ENCODE peak calls at places on chromosomes 2 and 18, in ten cellular contexts. K, F, P, S, B, G, I, R, N and V are unnamed samples.

GRCh38 chr2:200662727-200663126 is 76.9 kb downstream of the AOX1 start:
- DNase-seq in K (no peak), F (no peak), P (peak), S (no peak), B (no peak), G (peak), I (no peak), R (no peak), N (no peak), V (no peak)

GRCh38 chr2:101999122-101999789 is 7.5 kb downstream of the IL1R2 start:
- DNase-seq in K (no peak), F (no peak), P (no peak), S (no peak), B (no peak), G (peak), I (peak), R (peak), N (no peak), V (no peak)

GRCh38 chr18:29225351-29225750 is 1048.4 kb upstream of the CDH2 start:
- DNase-seq in K (no peak), F (no peak), P (no peak), S (no peak), B (no peak), G (no peak), I (no peak), R (no peak), N (no peak), V (no peak)

GRCh38 chr2:101145406-101145805 is 5.8 kb downstream of the TBC1D8 start:
- DNase-seq in K (no peak), F (no peak), P (no peak), S (no peak), B (no peak), G (peak), I (no peak), R (no peak), N (no peak), V (no peak)

GRCh38 chr2:190342601-190343000 is 788 bp upstream of the INPP1 start:
- DNase-seq in K (no peak), F (no peak), P (no peak), S (no peak), B (no peak), G (no peak), I (no peak), R (no peak), N (no peak), V (no peak)

GRCh38 chr2:182824759-182825143 is 41.7 kb downstream of the FRZB start:
- DNase-seq in K (no peak), F (no peak), P (no peak), S (no peak), B (no peak), G (no peak), I (no peak), R (no peak), N (no peak), V (no peak)

GRCh38 chr2:221370942-221371221 is 201.2 kb downstream of the EPHA4 start:
- DNase-seq in K (no peak), F (no peak), P (no peak), S (no peak), B (no peak), G (no peak), I (no peak), R (no peak), N (no peak), V (no peak)

GRCh38 chr2:71609029-71609428 is 155.7 kb downstream of the DYSF start:
- DNase-seq in K (no peak), F (peak), P (peak), S (no peak), B (peak), G (no peak), I (no peak), R (no peak), N (peak), V (no peak)

GRCh38 chr2:109318949-109319342 is 189.9 kb downstream of the SH3RF3 start:
- DNase-seq in K (no peak), F (no peak), P (no peak), S (no peak), B (no peak), G (no peak), I (no peak), R (no peak), N (no peak), V (no peak)

DNA sequence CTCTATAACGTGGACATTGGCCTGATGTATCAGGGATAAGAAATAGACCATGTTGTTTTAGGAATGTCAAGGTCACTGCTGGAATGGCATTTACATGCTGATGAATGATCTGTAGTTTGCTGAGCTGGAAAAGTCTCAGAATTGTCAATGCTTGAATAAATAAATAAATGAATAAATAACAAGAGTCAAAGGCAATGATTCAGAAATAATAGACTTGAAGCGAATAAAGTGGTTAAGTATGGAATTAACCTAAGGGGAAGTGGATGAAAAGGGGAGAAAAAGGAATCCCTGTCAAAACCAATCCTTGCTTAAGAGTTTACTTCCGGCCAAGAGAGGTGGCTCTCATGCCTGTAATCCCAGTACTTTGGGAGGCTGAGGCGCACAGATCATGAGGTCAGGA is 1620.0 kb downstream of the SUCLG1 start:
- DNase-seq in K (no peak), F (no peak), P (no peak), S (no peak), B (no peak), G (no peak), I (no peak), R (no peak), N (no peak), V (no peak)
- H3K27ac ChIP-seq in K (no peak), F (no peak), P (no peak), S (no peak), B (no peak), G (no peak), I (no peak), R (no peak), N (no peak), V (no peak)

GRCh38 chr18:3669376-3669775 is 219.4 kb downstream of the TGIF1 start:
- DNase-seq in K (no peak), F (no peak), P (no peak), S (no peak), B (no peak), G (no peak), I (no peak), R (no peak), N (no peak), V (no peak)
- H3K27ac ChIP-seq in K (no peak), F (no peak), P (no peak), S (no peak), B (no peak), G (no peak), I (no peak), R (no peak), N (no peak), V (no peak)

GRCh38 chr18:34590503-34590902 is 119.6 kb upstream of the DTNA start:
- DNase-seq in K (no peak), F (no peak), P (no peak), S (no peak), B (no peak), G (no peak), I (no peak), R (no peak), N (no peak), V (no peak)

GRCh38 chr18:34595673-34596072 is 114.4 kb upstream of the DTNA start:
- DNase-seq in K (no peak), F (peak), P (no peak), S (no peak), B (no peak), G (no peak), I (peak), R (no peak), N (no peak), V (no peak)

GRCh38 chr18:34592961-34593382 is 117.1 kb upstream of the DTNA start:
- DNase-seq in K (peak), F (peak), P (no peak), S (peak), B (peak), G (no peak), I (peak), R (peak), N (no peak), V (no peak)

GRCh38 chr18:34594243-34594642 is 115.9 kb upstream of the DTNA start:
- DNase-seq in K (no peak), F (no peak), P (no peak), S (no peak), B (no peak), G (no peak), I (no peak), R (no peak), N (no peak), V (no peak)

GRCh38 chr18:34591920-34592444 is 118.1 kb upstream of the DTNA start:
- DNase-seq in K (no peak), F (peak), P (no peak), S (no peak), B (no peak), G (no peak), I (no peak), R (no peak), N (no peak), V (no peak)
- H3K27ac ChIP-seq in K (no peak), F (peak), P (no peak), S (peak), B (peak), G (no peak), I (no peak), R (peak), N (no peak), V (no peak)

GRCh38 chr2:64123740-64124139 is 20.5 kb downstream of the PELI1 start:
- DNase-seq in K (no peak), F (no peak), P (no peak), S (no peak), B (no peak), G (no peak), I (no peak), R (no peak), N (no peak), V (no peak)

GRCh38 chr2:64124571-64124970 is 19.6 kb downstream of the PELI1 start:
- DNase-seq in K (no peak), F (no peak), P (no peak), S (no peak), B (no peak), G (no peak), I (no peak), R (no peak), N (no peak), V (no peak)

GRCh38 chr2:64127119-64127518 is 17.1 kb downstream of the PELI1 start:
- DNase-seq in K (no peak), F (no peak), P (no peak), S (no peak), B (no peak), G (no peak), I (no peak), R (no peak), N (no peak), V (no peak)

GRCh38 chr2:64122358-64122757 is 21.9 kb downstream of the PELI1 start:
- DNase-seq in K (no peak), F (no peak), P (no peak), S (no peak), B (no peak), G (no peak), I (peak), R (no peak), N (no peak), V (no peak)

DNA sequence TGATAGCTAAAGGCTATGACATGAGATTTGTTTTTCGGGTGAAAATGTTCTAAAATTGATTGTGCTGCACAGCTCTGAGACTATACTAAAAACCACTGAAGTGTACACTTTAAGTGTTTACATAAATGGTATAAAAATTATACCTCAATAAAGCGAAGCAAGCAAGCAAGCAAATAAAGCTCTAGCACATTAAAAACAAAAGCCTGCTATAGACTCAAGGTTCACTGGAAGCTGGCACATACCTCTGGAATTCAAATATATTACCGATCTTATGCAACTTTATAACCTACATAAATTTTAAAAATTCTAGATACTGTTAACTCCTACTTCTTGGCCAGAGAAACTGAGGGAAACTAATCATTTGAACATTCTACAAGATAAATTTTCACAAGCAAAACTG is 20.1 kb downstream of the PELI1 start:
- DNase-seq in K (no peak), F (no peak), P (no peak), S (no peak), B (no peak), G (no peak), I (peak), R (no peak), N (no peak), V (no peak)
- H3K27ac ChIP-seq in K (no peak), F (no peak), P (no peak), S (no peak), B (no peak), G (no peak), I (no peak), R (peak), N (no peak), V (no peak)

GRCh38 chr2:23561088-23561487 is 176.1 kb downstream of the KLHL29 start:
- DNase-seq in K (no peak), F (peak), P (no peak), S (no peak), B (peak), G (no peak), I (no peak), R (no peak), N (no peak), V (no peak)
- H3K27ac ChIP-seq in K (peak), F (no peak), P (no peak), S (peak), B (peak), G (no peak), I (no peak), R (no peak), N (no peak), V (no peak)